ENCODE peak calls at places on chromosomes 7 and 10, in nine cellular contexts. N is left ventricle myocardium inferior, Z is heart right ventricle, L is MM.1S, F is lower lobe of right lung, J is spleen, S is fibroblast of lung, P is pancreas, Q is cardiac muscle cell. W is an unnamed sample.

GRCh38 chr10:123995082-123995460 is 98.3 kb downstream of the CHST15 start:
- DNase-seq in N (no peak), Z (no peak), L (no peak), F (peak; percentile 50), J (peak; percentile 78), S (no peak), P (peak; percentile 40), Q (no peak), W (no peak)

GRCh38 chr10:86666538-86666937 is 1.8 kb upstream of the LDB3 start:
- DNase-seq in N (peak; percentile 76), Z (peak; percentile 72), L (no peak), F (no peak), J (no peak), S (no peak), P (peak; percentile 51), Q (no peak), W (peak; percentile 76)

GRCh38 chr7:129089521-129090212 is 34.8 kb upstream of the TNPO3 start:
- DNase-seq in N (no peak), Z (no peak), L (peak; percentile 82), F (no peak), J (no peak), S (peak; percentile 15), P (no peak), Q (peak; percentile 58), W (no peak)

GRCh38 chr10:132646443-132647097 is 109.0 kb downstream of the INPP5A start:
- DNase-seq in N (peak; percentile 13), Z (no peak), L (no peak), F (peak; percentile 44), J (peak; percentile 74), S (no peak), P (no peak), Q (no peak), W (no peak)

GRCh38 chr10:58868736-58869435 is 307.6 kb upstream of the PHYHIPL start:
- DNase-seq in N (no peak), Z (no peak), L (no peak), F (no peak), J (no peak), S (peak; percentile 47), P (no peak), Q (no peak), W (peak; percentile 32)

GRCh38 chr10:63084690-63085377 is 48.3 kb upstream of the NRBF2 start:
- DNase-seq in N (no peak), Z (no peak), L (no peak), F (no peak), J (no peak), S (peak; percentile 25), P (no peak), Q (no peak), W (no peak)

GRCh38 chr10:68924593-68924992 is 23.5 kb downstream of the DDX50 start:
- DNase-seq in N (no peak), Z (no peak), L (no peak), F (no peak), J (no peak), S (peak; percentile 21), P (no peak), Q (peak; percentile 6), W (no peak)

GRCh38 chr10:49354593-49354992 is 41.3 kb downstream of the DRGX start:
- DNase-seq in N (no peak), Z (no peak), L (no peak), F (no peak), J (peak; percentile 58), S (no peak), P (no peak), Q (no peak), W (no peak)

GRCh38 chr10:24307696-24308476 is 98.9 kb downstream of the KIAA1217 start:
- DNase-seq in N (peak; percentile 35), Z (no peak), L (no peak), F (no peak), J (no peak), S (peak; percentile 71), P (no peak), Q (peak; percentile 47), W (no peak)

GRCh38 chr10:125208854-125209545 is 48.6 kb upstream of the CTBP2 start:
- DNase-seq in N (no peak), Z (no peak), L (no peak), F (no peak), J (peak; percentile 49), S (no peak), P (no peak), Q (no peak), W (no peak)

GRCh38 chr10:68235111-68235510 is 3.2 kb upstream of the ATOH7 start:
- DNase-seq in N (no peak), Z (no peak), L (no peak), F (no peak), J (no peak), S (no peak), P (no peak), Q (no peak), W (no peak)

GRCh38 chr10:102812213-102812876 is 24.9 kb downstream of the CYP17A1 start:
- DNase-seq in N (peak; percentile 29), Z (no peak), L (no peak), F (peak; percentile 52), J (peak; percentile 82), S (peak; percentile 23), P (no peak), Q (peak; percentile 32), W (no peak)

GRCh38 chr10:95353123-95353522 is 62.3 kb upstream of the PDLIM1 start:
- DNase-seq in N (no peak), Z (no peak), L (no peak), F (no peak), J (no peak), S (no peak), P (no peak), Q (no peak), W (no peak)
- H3K36me3 ChIP-seq in N (peaks cover 99% of the 10 kb centered on the region), Z (no peaks in the 10 kb centered on the region), L (no peaks in the 10 kb centered on the region), F (peaks cover 24% of the 10 kb centered on the region), J (no peaks in the 10 kb centered on the region), S (no peaks in the 10 kb centered on the region), P (peaks cover 8% of the 10 kb centered on the region), Q (peaks cover 7% of the 10 kb centered on the region), W (no peaks in the 10 kb centered on the region)

GRCh38 chr7:39530996-39531395 is 35.2 kb upstream of the YAE1 start:
- DNase-seq in N (no peak), Z (no peak), L (no peak), F (no peak), J (no peak), S (no peak), P (no peak), Q (no peak), W (no peak)
- H3K4me1 ChIP-seq in N (no peaks in the 10 kb centered on the region), Z (no peaks in the 10 kb centered on the region), L (no peaks in the 10 kb centered on the region), F (no peaks in the 10 kb centered on the region), J (no peaks in the 10 kb centered on the region), S (no peaks in the 10 kb centered on the region), P (no peaks in the 10 kb centered on the region), Q (no peaks in the 10 kb centered on the region), W (no peaks in the 10 kb centered on the region)

DNA sequence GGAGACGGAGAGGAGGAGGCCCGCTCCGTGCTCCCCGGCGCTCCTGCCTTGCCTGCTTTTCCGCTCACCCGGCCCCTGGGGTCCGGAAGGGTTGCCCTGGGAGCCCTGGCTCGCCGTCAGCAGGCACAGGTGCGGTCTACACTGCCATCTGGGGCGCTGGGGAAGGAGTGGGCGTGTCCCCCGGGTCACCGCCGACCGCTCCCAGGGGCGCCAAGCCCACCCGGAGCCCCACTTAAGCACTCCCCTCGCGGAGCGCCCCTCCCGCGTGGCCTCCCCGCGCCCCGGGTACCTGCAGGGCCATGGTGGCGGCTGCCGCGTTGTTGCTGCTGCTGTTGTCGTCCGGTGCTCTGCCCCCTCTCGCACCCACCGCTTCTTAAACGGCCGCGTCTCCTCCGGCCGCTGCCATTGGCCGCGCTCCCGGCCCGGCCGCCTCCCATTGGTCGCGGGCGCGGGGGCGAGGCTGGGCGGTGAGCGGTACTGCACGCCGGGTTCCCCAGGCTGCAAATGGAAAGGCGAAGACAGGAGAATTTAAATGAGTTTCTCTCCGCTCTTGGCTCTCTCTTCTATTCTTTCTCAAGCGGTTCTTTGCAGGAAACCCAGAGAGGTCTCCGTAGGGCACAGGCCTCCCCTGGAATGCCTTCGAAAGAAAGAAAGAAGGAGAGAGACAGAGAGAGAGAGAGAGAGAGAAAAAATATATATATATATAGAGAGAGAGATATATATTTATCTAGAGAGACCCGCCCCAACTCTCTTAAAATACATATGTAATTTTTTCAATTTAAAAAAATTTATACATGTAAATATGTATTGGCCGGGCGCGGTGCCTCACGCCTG is at the start of gene ACBD7:
- DNase-seq in N (peak; percentile 71), Z (peak; percentile 80), L (peak; percentile 85), F (peak; percentile 83), J (peak; percentile 93), S (peak; percentile 76), P (peak; percentile 87), Q (peak; percentile 86), W (peak; percentile 88)
- TF ChIP-seq CTCF in N (peak; percentile 78), Z (peak; percentile 37), L (peak; percentile 24), F (peak; percentile 68), J (peak; percentile 85), S (peak; percentile 15), P (peak; percentile 49), Q (peak; percentile 28), W (no peak)

GRCh38 chr10:75226055-75226454 is 9.7 kb downstream of the COMTD1 start:
- DNase-seq in N (no peak), Z (no peak), L (no peak), F (no peak), J (no peak), S (no peak), P (no peak), Q (no peak), W (no peak)
- H3K36me3 ChIP-seq in N (peaks cover 67% of the 10 kb centered on the region), Z (peaks cover 9% of the 10 kb centered on the region), L (peaks cover 21% of the 10 kb centered on the region), F (peaks cover 76% of the 10 kb centered on the region), J (peaks cover 97% of the 10 kb centered on the region), S (peaks cover 10% of the 10 kb centered on the region), P (peaks cover 38% of the 10 kb centered on the region), Q (peaks cover 43% of the 10 kb centered on the region), W (peaks cover 82% of the 10 kb centered on the region)